ENCODE peak calls at places on chromosomes 12 and 14, in seven cellular contexts. S, Z, P, D, Q, Y and H are unnamed samples.

GRCh38 chr12:94202245-94203180 is 54.1 kb downstream of the PLXNC1 start:
- DNase-seq in S (no peak), Z (no peak), P (no peak), D (peak), Q (no peak), Y (no peak), H (no peak)

GRCh38 chr12:68245071-68246021 is 8.1 kb downstream of the IL22 start:
- DNase-seq in S (no peak), Z (no peak), P (no peak), D (no peak), Q (no peak), Y (no peak), H (no peak)

GRCh38 chr14:77076118-77076631 is 21.9 kb upstream of the CIPC start:
- DNase-seq in S (no peak), Z (no peak), P (no peak), D (no peak), Q (peak), Y (no peak), H (no peak)

GRCh38 chr12:123055281-123055766 is 74.8 kb downstream of the ARL6IP4 start:
- DNase-seq in S (no peak), Z (no peak), P (peak), D (no peak), Q (no peak), Y (no peak), H (no peak)

GRCh38 chr14:54192610-54193009 is 204.2 kb upstream of the CDKN3 start:
- DNase-seq in S (peak), Z (no peak), P (no peak), D (no peak), Q (no peak), Y (no peak), H (no peak)

GRCh38 chr14:90426663-90427062 is 29.8 kb downstream of the CALM1 start:
- DNase-seq in S (no peak), Z (no peak), P (peak), D (peak), Q (peak), Y (no peak), H (no peak)

GRCh38 chr12:102408487-102409297 is 71.7 kb downstream of the IGF1 start:
- DNase-seq in S (no peak), Z (no peak), P (no peak), D (no peak), Q (no peak), Y (no peak), H (no peak)

GRCh38 chr14:65840786-65841185 is 428.3 kb downstream of the FUT8 start:
- DNase-seq in S (no peak), Z (no peak), P (peak), D (no peak), Q (no peak), Y (no peak), H (no peak)

GRCh38 chr14:94129111-94129757 is at the start of gene IFI27L2:
- DNase-seq in S (peak), Z (peak), P (peak), D (peak), Q (no peak), Y (peak), H (peak)

GRCh38 chr12:106740813-106741212 is 33.7 kb upstream of the RIC8B start:
- DNase-seq in S (no peak), Z (no peak), P (no peak), D (no peak), Q (no peak), Y (no peak), H (no peak)

GRCh38 chr12:65306603-65307501 is 28.4 kb downstream of the MSRB3 start:
- DNase-seq in S (peak), Z (no peak), P (peak), D (peak), Q (no peak), Y (no peak), H (peak)

GRCh38 chr12:103269962-103270361 is 225.8 kb downstream of the C12orf42 start:
- DNase-seq in S (no peak), Z (no peak), P (no peak), D (no peak), Q (no peak), Y (no peak), H (peak)